ENCODE peak calls at places on chromosomes 5 and 9, in nine cellular contexts. T, V, D, F, P, M, Z, N and I are unnamed samples.

GRCh38 chr5:129904102-129904666 is at the start of gene CHSY3:
- DNase-seq in T (peak), V (peak), D (peak), F (peak), P (no peak), M (peak), Z (peak), N (peak), I (peak)

GRCh38 chr9:36980148-36980974 is 53.7 kb downstream of the PAX5 start:
- DNase-seq in T (peak), V (no peak), D (no peak), F (no peak), P (no peak), M (no peak), Z (no peak), N (no peak), I (no peak)

GRCh38 chr5:149860801-149861322 is 83.7 kb downstream of the PDE6A start:
- DNase-seq in T (peak), V (peak), D (no peak), F (peak), P (no peak), M (no peak), Z (no peak), N (peak), I (no peak)

GRCh38 chr9:113343732-113344231 is 3.7 kb upstream of the WDR31 start:
- DNase-seq in T (peak), V (peak), D (peak), F (peak), P (no peak), M (peak), Z (peak), N (no peak), I (peak)

GRCh38 chr9:128026255-128027165 is 40.6 kb downstream of the NAIF1 start:
- DNase-seq in T (no peak), V (no peak), D (no peak), F (no peak), P (peak), M (peak), Z (no peak), N (peak), I (no peak)

GRCh38 chr9:129036923-129037766 is 719 bp downstream of the MIGA2 start:
- DNase-seq in T (no peak), V (peak), D (no peak), F (no peak), P (no peak), M (peak), Z (no peak), N (no peak), I (no peak)

GRCh38 chr9:129569506-129570449 is 51.1 kb downstream of the C9orf50 start:
- DNase-seq in T (no peak), V (peak), D (no peak), F (peak), P (no peak), M (peak), Z (peak), N (no peak), I (no peak)

GRCh38 chr5:130400091-130400490 is 495.8 kb downstream of the CHSY3 start:
- DNase-seq in T (peak), V (peak), D (no peak), F (peak), P (no peak), M (no peak), Z (no peak), N (no peak), I (no peak)

GRCh38 chr9:136310273-136311030 is 6.6 kb upstream of the CCDC187 start:
- DNase-seq in T (no peak), V (no peak), D (no peak), F (no peak), P (no peak), M (peak), Z (no peak), N (no peak), I (no peak)

GRCh38 chr9:109981091-109981490 is 201.1 kb downstream of the PALM2AKAP2 start:
- DNase-seq in T (no peak), V (no peak), D (no peak), F (no peak), P (no peak), M (no peak), Z (no peak), N (no peak), I (no peak)

GRCh38 chr5:144812770-144813169 is 642.1 kb downstream of the KCTD16 start:
- DNase-seq in T (peak), V (peak), D (peak), F (peak), P (no peak), M (peak), Z (peak), N (no peak), I (no peak)

GRCh38 chr5:35117960-35118359 is 70.2 kb upstream of the AGXT2 start:
- DNase-seq in T (peak), V (peak), D (no peak), F (peak), P (no peak), M (no peak), Z (peak), N (peak), I (no peak)

GRCh38 chr5:50406874-50407273 is 34.2 kb downstream of the EMB start:
- DNase-seq in T (peak), V (peak), D (no peak), F (no peak), P (no peak), M (no peak), Z (peak), N (no peak), I (no peak)

GRCh38 chr9:133995012-133995896 is 3.1 kb upstream of the VAV2 start:
- DNase-seq in T (peak), V (no peak), D (no peak), F (no peak), P (no peak), M (no peak), Z (peak), N (no peak), I (no peak)

GRCh38 chr5:59037453-59038168 is 454.7 kb downstream of the RAB3C start:
- DNase-seq in T (no peak), V (peak), D (no peak), F (no peak), P (no peak), M (no peak), Z (no peak), N (no peak), I (no peak)

GRCh38 chr5:102581011-102581410 is 82.2 kb upstream of the SLCO6A1 start:
- DNase-seq in T (peak), V (no peak), D (no peak), F (no peak), P (no peak), M (no peak), Z (no peak), N (no peak), I (no peak)

GRCh38 chr9:126440042-126440441 is 113.4 kb downstream of the MVB12B start:
- DNase-seq in T (no peak), V (no peak), D (no peak), F (no peak), P (no peak), M (no peak), Z (no peak), N (no peak), I (no peak)

GRCh38 chr5:94313188-94313587 is 305.2 kb downstream of the KIAA0825 start:
- DNase-seq in T (no peak), V (no peak), D (no peak), F (no peak), P (no peak), M (no peak), Z (no peak), N (no peak), I (no peak)

GRCh38 chr9:100774326-100774725 is 196.4 kb downstream of the CAVIN4 start:
- DNase-seq in T (no peak), V (no peak), D (no peak), F (no peak), P (no peak), M (no peak), Z (no peak), N (no peak), I (no peak)

GRCh38 chr5:97525780-97526179 is 342.7 kb upstream of the RIOK2 start:
- DNase-seq in T (no peak), V (no peak), D (no peak), F (no peak), P (no peak), M (no peak), Z (no peak), N (no peak), I (no peak)

GRCh38 chr5:102583663-102584062 is 84.9 kb upstream of the SLCO6A1 start:
- DNase-seq in T (peak), V (peak), D (no peak), F (peak), P (no peak), M (no peak), Z (peak), N (no peak), I (no peak)

GRCh38 chr5:128681764-128682664 is 144.0 kb upstream of the FBN2 start:
- DNase-seq in T (peak), V (no peak), D (no peak), F (peak), P (no peak), M (no peak), Z (no peak), N (no peak), I (no peak)

GRCh38 chr5:54387659-54388232 is 67.8 kb upstream of the HSPB3 start:
- DNase-seq in T (peak), V (peak), D (no peak), F (peak), P (no peak), M (no peak), Z (peak), N (no peak), I (no peak)

GRCh38 chr9:124457887-124458431 is 7.7 kb downstream of the ADGRD2 start:
- DNase-seq in T (no peak), V (no peak), D (no peak), F (no peak), P (no peak), M (no peak), Z (no peak), N (no peak), I (peak)

GRCh38 chr9:113221800-113222481 is 597 bp downstream of the SLC31A1 start:
- DNase-seq in T (peak), V (no peak), D (no peak), F (no peak), P (no peak), M (peak), Z (no peak), N (no peak), I (no peak)

GRCh38 chr9:112041536-112042243 is 133.4 kb downstream of the SUSD1 start:
- DNase-seq in T (peak), V (peak), D (peak), F (peak), P (no peak), M (no peak), Z (peak), N (no peak), I (no peak)

GRCh38 chr5:33854733-33855151 is 37.0 kb downstream of the ADAMTS12 start:
- DNase-seq in T (no peak), V (peak), D (peak), F (peak), P (no peak), M (no peak), Z (peak), N (no peak), I (no peak)

GRCh38 chr5:75622564-75622963 is 11.3 kb downstream of the ANKDD1B start:
- DNase-seq in T (peak), V (peak), D (no peak), F (no peak), P (no peak), M (peak), Z (no peak), N (no peak), I (no peak)

GRCh38 chr5:170362625-170363024 is 26.5 kb downstream of the KCNMB1 start:
- DNase-seq in T (no peak), V (no peak), D (no peak), F (no peak), P (no peak), M (no peak), Z (no peak), N (no peak), I (no peak)

GRCh38 chr9:124517600-124517999 is 10.4 kb upstream of the NR5A1 start:
- DNase-seq in T (no peak), V (no peak), D (no peak), F (no peak), P (no peak), M (no peak), Z (no peak), N (no peak), I (no peak)

GRCh38 chr9:120175031-120175430 is 404.9 kb downstream of the CDK5RAP2 start:
- DNase-seq in T (no peak), V (no peak), D (no peak), F (no peak), P (no peak), M (no peak), Z (no peak), N (no peak), I (no peak)

GRCh38 chr5:158943057-158943456 is 156.7 kb downstream of the EBF1 start:
- DNase-seq in T (peak), V (peak), D (peak), F (peak), P (no peak), M (no peak), Z (peak), N (peak), I (no peak)

GRCh38 chr5:168073311-168073710 is 218.1 kb upstream of the WWC1 start:
- DNase-seq in T (peak), V (no peak), D (no peak), F (no peak), P (no peak), M (no peak), Z (no peak), N (no peak), I (no peak)
- TF ChIP-seq CTCF in T (no peak), V (no peak), D (no peak), F (no peak), P (no peak), M (no peak), Z (no peak), N (no peak), I (no peak)

DNA sequence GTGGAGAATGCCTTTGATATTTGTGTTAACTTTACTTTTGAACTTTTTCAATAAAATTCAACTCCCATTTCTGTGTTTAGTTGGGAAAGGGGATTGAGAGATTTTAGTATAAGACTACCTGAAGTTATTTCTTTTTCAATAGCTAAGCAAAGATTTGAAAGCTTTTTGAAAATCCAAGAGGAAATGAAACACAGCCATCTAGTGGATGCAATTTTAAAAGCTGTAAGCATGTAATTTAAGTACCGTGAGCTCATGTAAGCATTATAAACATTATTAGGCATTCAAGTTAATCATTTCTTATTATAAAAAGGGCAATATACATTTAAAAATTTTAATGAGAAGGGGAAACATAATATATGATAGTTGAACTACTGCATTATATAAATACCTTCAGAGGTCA is 69.8 kb downstream of the CCDC171 start:
- DNase-seq in T (peak), V (peak), D (no peak), F (peak), P (no peak), M (no peak), Z (peak), N (no peak), I (no peak)
- TF ChIP-seq CTCF in T (peak), V (peak), D (peak), F (peak), P (no peak), M (no peak), Z (peak), N (peak), I (peak)

GRCh38 chr9:88535226-88535931 is 401 bp downstream of the NXNL2 start:
- DNase-seq in T (no peak), V (no peak), D (no peak), F (no peak), P (no peak), M (peak), Z (no peak), N (peak), I (no peak)
- TF ChIP-seq CTCF in T (no peak), V (no peak), D (no peak), F (no peak), P (no peak), M (no peak), Z (no peak), N (no peak), I (no peak)

GRCh38 chr5:41433552-41434181 is 76.7 kb downstream of the PLCXD3 start:
- DNase-seq in T (peak), V (no peak), D (no peak), F (no peak), P (no peak), M (no peak), Z (no peak), N (no peak), I (no peak)
- TF ChIP-seq CTCF in T (peak), V (peak), D (peak), F (peak), P (no peak), M (no peak), Z (peak), N (peak), I (peak)

GRCh38 chr5:177024559-177024958 is 2.1 kb downstream of the ZNF346 start:
- DNase-seq in T (no peak), V (no peak), D (no peak), F (no peak), P (no peak), M (no peak), Z (no peak), N (no peak), I (no peak)
- TF ChIP-seq CTCF in T (no peak), V (no peak), D (no peak), F (no peak), P (no peak), M (no peak), Z (no peak), N (no peak), I (no peak)

GRCh38 chr5:45799388-45799787 is 103.2 kb upstream of the HCN1 start:
- DNase-seq in T (no peak), V (no peak), D (no peak), F (no peak), P (no peak), M (no peak), Z (no peak), N (no peak), I (no peak)

GRCh38 chr5:45793638-45794532 is 97.7 kb upstream of the HCN1 start:
- DNase-seq in T (no peak), V (no peak), D (no peak), F (no peak), P (no peak), M (no peak), Z (no peak), N (peak), I (no peak)

GRCh38 chr5:45800331-45800730 is 104.2 kb upstream of the HCN1 start:
- DNase-seq in T (no peak), V (no peak), D (no peak), F (no peak), P (no peak), M (no peak), Z (no peak), N (no peak), I (no peak)

GRCh38 chr5:45796959-45797553 is 100.9 kb upstream of the HCN1 start:
- DNase-seq in T (peak), V (no peak), D (no peak), F (no peak), P (no peak), M (no peak), Z (no peak), N (no peak), I (no peak)

GRCh38 chr5:45795458-45795857 is 99.3 kb upstream of the HCN1 start:
- DNase-seq in T (no peak), V (no peak), D (no peak), F (no peak), P (no peak), M (no peak), Z (no peak), N (no peak), I (no peak)
- TF ChIP-seq CTCF in T (no peak), V (no peak), D (no peak), F (no peak), P (no peak), M (no peak), Z (no peak), N (no peak), I (no peak)

GRCh38 chr5:137891849-137892248 is 2.6 kb downstream of the PKD2L2 start:
- DNase-seq in T (no peak), V (no peak), D (no peak), F (no peak), P (no peak), M (no peak), Z (no peak), N (no peak), I (no peak)
- TF ChIP-seq CTCF in T (peak), V (peak), D (no peak), F (no peak), P (no peak), M (no peak), Z (no peak), N (no peak), I (no peak)

GRCh38 chr9:83714316-83714715 is 6.6 kb upstream of the UBQLN1 start:
- DNase-seq in T (no peak), V (no peak), D (no peak), F (no peak), P (no peak), M (no peak), Z (no peak), N (no peak), I (no peak)

GRCh38 chr9:83706703-83707517 is 848 bp downstream of the UBQLN1 start:
- DNase-seq in T (peak), V (peak), D (no peak), F (peak), P (peak), M (peak), Z (peak), N (peak), I (peak)

GRCh38 chr9:83707768-83708514 is at the start of gene UBQLN1:
- DNase-seq in T (peak), V (peak), D (peak), F (peak), P (peak), M (peak), Z (peak), N (peak), I (peak)

GRCh38 chr9:83707518-83707767 is 315 bp downstream of the UBQLN1 start:
- DNase-seq in T (peak), V (peak), D (no peak), F (peak), P (no peak), M (no peak), Z (peak), N (no peak), I (no peak)

GRCh38 chr9:83708515-83709158 is 879 bp upstream of the UBQLN1 start:
- DNase-seq in T (peak), V (peak), D (peak), F (no peak), P (peak), M (peak), Z (peak), N (peak), I (peak)
- TF ChIP-seq CTCF in T (no peak), V (no peak), D (no peak), F (no peak), P (no peak), M (no peak), Z (peak), N (peak), I (peak)

GRCh38 chr9:130665431-130666392 is 1.3 kb downstream of the PRDM12 start:
- DNase-seq in T (no peak), V (no peak), D (no peak), F (no peak), P (no peak), M (no peak), Z (no peak), N (no peak), I (no peak)
- TF ChIP-seq CTCF in T (no peak), V (no peak), D (no peak), F (no peak), P (no peak), M (no peak), Z (no peak), N (no peak), I (no peak)